ENCODE peak calls at places on chromosomes 13 and 19, in ten cellular contexts. C is activated T-cell treated with anti-CD3 and anti-CD28 coated beads, Interleukin-2, amount 50 U/mL, for 72 hours; I is AG20443; L is stimulated activated CD4-positive, alpha-beta T cell treated with anti-CD3 and anti-CD28 coated beads, Interleukin-2, amount 100 ng/mL, for 48 hours; J is activated CD4-positive, CD25-positive, alpha-beta regulatory T cell; Z is type B pancreatic cell; R is adipocyte; T is ecto neural progenitor cell; G is HEK293T; X is SK-MEL-5. V is an unnamed sample.

GRCh38 chr19:1172353-1173159 is 1.5 kb downstream of the SBNO2 start:
- DNase-seq in C (no peak), I (peak), L (no peak), J (no peak), Z (no peak), R (peak), T (peak), G (no peak), X (peak), V (no peak)

GRCh38 chr13:31962661-31963345 is 68.8 kb upstream of the FRY start:
- DNase-seq in C (no peak), I (no peak), L (no peak), J (no peak), Z (no peak), R (no peak), T (no peak), G (no peak), X (no peak), V (no peak)

GRCh38 chr19:35055715-35056179 is 14.2 kb downstream of the HPN start:
- DNase-seq in C (no peak), I (no peak), L (no peak), J (no peak), Z (no peak), R (no peak), T (no peak), G (no peak), X (no peak), V (peak)

GRCh38 chr19:41540041-41540695 is 35.8 kb upstream of the CEACAM21 start:
- DNase-seq in C (no peak), I (no peak), L (no peak), J (no peak), Z (no peak), R (no peak), T (no peak), G (no peak), X (peak), V (no peak)

GRCh38 chr19:48588670-48589399 is 17.7 kb upstream of the SPACA4 start:
- DNase-seq in C (peak), I (peak), L (peak), J (peak), Z (peak), R (peak), T (peak), G (peak), X (peak), V (peak)

GRCh38 chr19:30036154-30037129 is 94.4 kb downstream of the URI1 start:
- DNase-seq in C (no peak), I (no peak), L (no peak), J (no peak), Z (no peak), R (peak), T (no peak), G (no peak), X (peak), V (no peak)

GRCh38 chr13:19155321-19155861 is 26.2 kb downstream of the TUBA3C start:
- DNase-seq in C (no peak), I (no peak), L (no peak), J (no peak), Z (no peak), R (no peak), T (no peak), G (no peak), X (no peak), V (no peak)

GRCh38 chr13:28031220-28031903 is 42.9 kb upstream of the URAD start:
- DNase-seq in C (no peak), I (no peak), L (no peak), J (no peak), Z (no peak), R (no peak), T (no peak), G (no peak), X (no peak), V (no peak)

GRCh38 chr13:112905990-112906641 is 62.9 kb upstream of the MCF2L start:
- DNase-seq in C (no peak), I (no peak), L (no peak), J (no peak), Z (no peak), R (no peak), T (peak), G (no peak), X (no peak), V (no peak)

GRCh38 chr19:46717034-46717715 is at the start of gene PRKD2:
- DNase-seq in C (peak), I (peak), L (peak), J (peak), Z (peak), R (peak), T (peak), G (peak), X (peak), V (peak)